ENCODE peak calls at places on chromosome 6, in nine cellular contexts. One of them, this sample, is unnamed.

GRCh38 chr6:30915591-30915946 is 1.5 kb downstream of the VARS2 start:
- DNase-seq in psoas muscle: no peak
- DNase-seq in mammary epithelial cell: peak; percentile 49
- DNase-seq in ovary: peak; percentile 39
- DNase-seq in adrenal gland: peak; percentile 23
- DNase-seq in suprapubic skin: no peak
- DNase-seq in A549: peak; percentile 79
- DNase-seq in left ventricle myocardium inferior: no peak
- DNase-seq in HCT116: peak; percentile 55
- DNase-seq in this sample: no peak

GRCh38 chr6:34179106-34179720 is 33.3 kb upstream of the GRM4 start:
- DNase-seq in ovary: no peak
- DNase-seq in mammary epithelial cell: no peak
- DNase-seq in suprapubic skin: peak; percentile 33
- DNase-seq in left ventricle myocardium inferior: no peak
- DNase-seq in psoas muscle: no peak
- DNase-seq in A549: no peak
- DNase-seq in HCT116: no peak
- DNase-seq in adrenal gland: no peak
- DNase-seq in this sample: no peak

GRCh38 chr6:167290786-167291622 is at the start of gene UNC93A:
- DNase-seq in suprapubic skin: no peak
- DNase-seq in ovary: no peak
- DNase-seq in adrenal gland: no peak
- DNase-seq in HCT116: no peak
- DNase-seq in left ventricle myocardium inferior: no peak
- DNase-seq in psoas muscle: no peak
- DNase-seq in A549: no peak
- DNase-seq in mammary epithelial cell: no peak
- DNase-seq in this sample: no peak

GRCh38 chr6:100504786-100505737 is 40.3 kb upstream of the SIM1 start:
- DNase-seq in left ventricle myocardium inferior: no peak
- DNase-seq in psoas muscle: no peak
- DNase-seq in adrenal gland: no peak
- DNase-seq in mammary epithelial cell: peak; percentile 64
- DNase-seq in HCT116: peak; percentile 31
- DNase-seq in ovary: no peak
- DNase-seq in A549: no peak
- DNase-seq in suprapubic skin: no peak
- DNase-seq in this sample: peak; percentile 45

GRCh38 chr6:21595951-21596378 is 2.4 kb downstream of the SOX4 start:
- DNase-seq in suprapubic skin: no peak
- DNase-seq in left ventricle myocardium inferior: no peak
- DNase-seq in adrenal gland: no peak
- DNase-seq in ovary: peak; percentile 42
- DNase-seq in HCT116: no peak
- DNase-seq in A549: no peak
- DNase-seq in psoas muscle: no peak
- DNase-seq in mammary epithelial cell: no peak
- DNase-seq in this sample: no peak

GRCh38 chr6:125868996-125869395 is 78.2 kb downstream of the NCOA7 start:
- DNase-seq in HCT116: no peak
- DNase-seq in left ventricle myocardium inferior: peak; percentile 78
- DNase-seq in ovary: no peak
- DNase-seq in A549: no peak
- DNase-seq in suprapubic skin: no peak
- DNase-seq in psoas muscle: peak; percentile 61
- DNase-seq in mammary epithelial cell: no peak
- DNase-seq in adrenal gland: peak; percentile 50
- DNase-seq in this sample: no peak

GRCh38 chr6:95325858-95326257 is 251.5 kb upstream of the MANEA start:
- DNase-seq in adrenal gland: no peak
- DNase-seq in suprapubic skin: no peak
- DNase-seq in mammary epithelial cell: peak; percentile 36
- DNase-seq in left ventricle myocardium inferior: no peak
- DNase-seq in ovary: no peak
- DNase-seq in HCT116: no peak
- DNase-seq in A549: no peak
- DNase-seq in psoas muscle: no peak
- DNase-seq in this sample: peak; percentile 60

GRCh38 chr6:32148722-32149576 is 2.8 kb downstream of the PRRT1 start:
- DNase-seq in suprapubic skin: peak; percentile 86
- DNase-seq in psoas muscle: peak; percentile 79
- DNase-seq in left ventricle myocardium inferior: no peak
- DNase-seq in A549: no peak
- DNase-seq in HCT116: no peak
- DNase-seq in adrenal gland: peak; percentile 57
- DNase-seq in ovary: peak; percentile 61
- DNase-seq in mammary epithelial cell: no peak
- DNase-seq in this sample: peak; percentile 77

GRCh38 chr6:150788135-150788534 is 77.4 kb upstream of the MTHFD1L start:
- DNase-seq in psoas muscle: no peak
- DNase-seq in mammary epithelial cell: no peak
- DNase-seq in adrenal gland: no peak
- DNase-seq in HCT116: no peak
- DNase-seq in A549: no peak
- DNase-seq in suprapubic skin: no peak
- DNase-seq in ovary: no peak
- DNase-seq in left ventricle myocardium inferior: no peak
- DNase-seq in this sample: no peak

GRCh38 chr6:43052842-43053544 is 658 bp downstream of the CUL7 start:
- DNase-seq in suprapubic skin: no peak
- DNase-seq in left ventricle myocardium inferior: no peak
- DNase-seq in ovary: peak; percentile 41
- DNase-seq in mammary epithelial cell: peak; percentile 15
- DNase-seq in HCT116: no peak
- DNase-seq in A549: no peak
- DNase-seq in adrenal gland: no peak
- DNase-seq in psoas muscle: peak; percentile 63
- DNase-seq in this sample: no peak

GRCh38 chr6:166512567-166512966 is 73.9 kb downstream of the RAMACL start:
- DNase-seq in mammary epithelial cell: no peak
- DNase-seq in suprapubic skin: no peak
- DNase-seq in left ventricle myocardium inferior: no peak
- DNase-seq in HCT116: peak; percentile 27
- DNase-seq in psoas muscle: no peak
- DNase-seq in A549: no peak
- DNase-seq in adrenal gland: no peak
- DNase-seq in ovary: no peak
- DNase-seq in this sample: no peak

DNA sequence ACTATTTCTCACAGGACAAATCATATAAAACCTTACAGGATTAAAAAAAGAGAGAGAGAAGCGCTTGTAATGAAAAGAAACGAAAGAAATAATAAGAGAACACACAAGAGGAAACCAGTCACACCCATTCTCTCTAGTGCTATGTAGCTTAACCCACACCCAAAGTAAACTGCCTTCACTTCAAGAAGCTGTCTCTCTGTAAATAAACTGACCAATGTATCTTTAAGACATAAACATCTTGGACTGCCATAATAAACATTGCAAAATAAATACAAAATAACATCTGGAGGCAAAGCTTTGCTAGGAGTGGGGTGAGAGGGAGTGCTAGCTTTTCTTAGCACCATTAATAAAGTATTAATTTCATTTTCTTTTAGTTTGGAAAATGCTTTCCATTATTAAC is 61.6 kb upstream of the RNF146 start:
- DNase-seq in adrenal gland: no peak
- DNase-seq in suprapubic skin: no peak
- DNase-seq in HCT116: no peak
- DNase-seq in ovary: no peak
- DNase-seq in A549: no peak
- DNase-seq in left ventricle myocardium inferior: no peak
- DNase-seq in mammary epithelial cell: no peak
- DNase-seq in psoas muscle: no peak
- DNase-seq in this sample: no peak
- TF ChIP-seq CTCF in adrenal gland: no peak
- TF ChIP-seq CTCF in suprapubic skin: no peak
- TF ChIP-seq CTCF in HCT116: no peak
- TF ChIP-seq CTCF in ovary: no peak
- TF ChIP-seq CTCF in A549: no peak
- TF ChIP-seq CTCF in left ventricle myocardium inferior: no peak
- TF ChIP-seq CTCF in mammary epithelial cell: no peak
- TF ChIP-seq CTCF in psoas muscle: no peak
- TF ChIP-seq CTCF in this sample: no peak

GRCh38 chr6:135073757-135074393 is 19.3 kb upstream of the HBS1L start:
- DNase-seq in A549: no peak
- DNase-seq in HCT116: no peak
- DNase-seq in ovary: no peak
- DNase-seq in left ventricle myocardium inferior: no peak
- DNase-seq in suprapubic skin: no peak
- DNase-seq in mammary epithelial cell: no peak
- DNase-seq in psoas muscle: no peak
- DNase-seq in adrenal gland: no peak
- DNase-seq in this sample: peak; percentile 9
- H3K4me1 ChIP-seq in A549: no peaks in the 10 kb centered on the region
- H3K4me1 ChIP-seq in HCT116: no peaks in the 10 kb centered on the region
- H3K4me1 ChIP-seq in ovary: no peaks in the 10 kb centered on the region
- H3K4me1 ChIP-seq in left ventricle myocardium inferior: no peaks in the 10 kb centered on the region
- H3K4me1 ChIP-seq in suprapubic skin: no peaks in the 10 kb centered on the region
- H3K4me1 ChIP-seq in mammary epithelial cell: no peaks in the 10 kb centered on the region
- H3K4me1 ChIP-seq in psoas muscle: no peaks in the 10 kb centered on the region
- H3K4me1 ChIP-seq in adrenal gland: no peaks in the 10 kb centered on the region
- H3K4me1 ChIP-seq in this sample: peaks cover 14% of the 10 kb centered on the region

GRCh38 chr6:132404736-132405135 is 3.5 kb upstream of the MOXD1 start:
- DNase-seq in left ventricle myocardium inferior: no peak
- DNase-seq in mammary epithelial cell: no peak
- DNase-seq in adrenal gland: no peak
- DNase-seq in psoas muscle: no peak
- DNase-seq in ovary: no peak
- DNase-seq in A549: no peak
- DNase-seq in HCT116: no peak
- DNase-seq in suprapubic skin: no peak
- DNase-seq in this sample: no peak
- H3K27ac ChIP-seq in left ventricle myocardium inferior: no peak overlapping the region
- H3K27ac ChIP-seq in mammary epithelial cell: no peak overlapping the region
- H3K27ac ChIP-seq in adrenal gland: no peak overlapping the region
- H3K27ac ChIP-seq in psoas muscle: no peak overlapping the region
- H3K27ac ChIP-seq in ovary: no peak overlapping the region
- H3K27ac ChIP-seq in A549: no peak overlapping the region
- H3K27ac ChIP-seq in HCT116: no peak overlapping the region
- H3K27ac ChIP-seq in suprapubic skin: no peak overlapping the region
- H3K27ac ChIP-seq in this sample: no peak overlapping the region

GRCh38 chr6:139996253-139996834 is 621.9 kb upstream of the CITED2 start:
- DNase-seq in adrenal gland: no peak
- DNase-seq in HCT116: no peak
- DNase-seq in suprapubic skin: no peak
- DNase-seq in ovary: no peak
- DNase-seq in left ventricle myocardium inferior: no peak
- DNase-seq in mammary epithelial cell: peak; percentile 11
- DNase-seq in A549: no peak
- DNase-seq in psoas muscle: no peak
- DNase-seq in this sample: no peak
- TF ChIP-seq CTCF in adrenal gland: no peak
- TF ChIP-seq CTCF in HCT116: no peak
- TF ChIP-seq CTCF in suprapubic skin: no peak
- TF ChIP-seq CTCF in ovary: no peak
- TF ChIP-seq CTCF in left ventricle myocardium inferior: peak; percentile 12
- TF ChIP-seq CTCF in mammary epithelial cell: peak; percentile 39
- TF ChIP-seq CTCF in A549: no peak
- TF ChIP-seq CTCF in psoas muscle: peak; percentile 21
- TF ChIP-seq CTCF in this sample: peak; percentile 35

GRCh38 chr6:6612308-6612707 is 23.8 kb downstream of the LY86 start:
- DNase-seq in HCT116: no peak
- DNase-seq in mammary epithelial cell: no peak
- DNase-seq in suprapubic skin: no peak
- DNase-seq in adrenal gland: no peak
- DNase-seq in left ventricle myocardium inferior: no peak
- DNase-seq in psoas muscle: no peak
- DNase-seq in A549: no peak
- DNase-seq in ovary: no peak
- DNase-seq in this sample: no peak
- H3K4me1 ChIP-seq in HCT116: no peaks in the 10 kb centered on the region
- H3K4me1 ChIP-seq in mammary epithelial cell: peaks cover 7% of the 10 kb centered on the region
- H3K4me1 ChIP-seq in suprapubic skin: peaks cover 4% of the 10 kb centered on the region
- H3K4me1 ChIP-seq in adrenal gland: no peaks in the 10 kb centered on the region
- H3K4me1 ChIP-seq in left ventricle myocardium inferior: no peaks in the 10 kb centered on the region
- H3K4me1 ChIP-seq in psoas muscle: no peaks in the 10 kb centered on the region
- H3K4me1 ChIP-seq in A549: no peaks in the 10 kb centered on the region
- H3K4me1 ChIP-seq in ovary: no peaks in the 10 kb centered on the region
- H3K4me1 ChIP-seq in this sample: no peaks in the 10 kb centered on the region

GRCh38 chr6:73632346-73632745 is 21.4 kb downstream of the SLC17A5 start:
- DNase-seq in adrenal gland: no peak
- DNase-seq in left ventricle myocardium inferior: no peak
- DNase-seq in mammary epithelial cell: no peak
- DNase-seq in HCT116: no peak
- DNase-seq in ovary: no peak
- DNase-seq in suprapubic skin: no peak
- DNase-seq in psoas muscle: no peak
- DNase-seq in A549: no peak
- DNase-seq in this sample: no peak

GRCh38 chr6:73631849-73632248 is 21.9 kb downstream of the SLC17A5 start:
- DNase-seq in left ventricle myocardium inferior: no peak
- DNase-seq in mammary epithelial cell: no peak
- DNase-seq in A549: no peak
- DNase-seq in ovary: no peak
- DNase-seq in HCT116: no peak
- DNase-seq in adrenal gland: no peak
- DNase-seq in suprapubic skin: no peak
- DNase-seq in psoas muscle: no peak
- DNase-seq in this sample: no peak

GRCh38 chr6:73639015-73639414 is 14.8 kb downstream of the SLC17A5 start:
- DNase-seq in ovary: no peak
- DNase-seq in A549: no peak
- DNase-seq in suprapubic skin: no peak
- DNase-seq in HCT116: no peak
- DNase-seq in mammary epithelial cell: peak; percentile 21
- DNase-seq in adrenal gland: no peak
- DNase-seq in left ventricle myocardium inferior: no peak
- DNase-seq in psoas muscle: no peak
- DNase-seq in this sample: no peak

GRCh38 chr6:73637404-73637803 is 16.4 kb downstream of the SLC17A5 start:
- DNase-seq in mammary epithelial cell: no peak
- DNase-seq in suprapubic skin: no peak
- DNase-seq in psoas muscle: no peak
- DNase-seq in A549: no peak
- DNase-seq in HCT116: no peak
- DNase-seq in ovary: no peak
- DNase-seq in left ventricle myocardium inferior: no peak
- DNase-seq in adrenal gland: no peak
- DNase-seq in this sample: no peak

DNA sequence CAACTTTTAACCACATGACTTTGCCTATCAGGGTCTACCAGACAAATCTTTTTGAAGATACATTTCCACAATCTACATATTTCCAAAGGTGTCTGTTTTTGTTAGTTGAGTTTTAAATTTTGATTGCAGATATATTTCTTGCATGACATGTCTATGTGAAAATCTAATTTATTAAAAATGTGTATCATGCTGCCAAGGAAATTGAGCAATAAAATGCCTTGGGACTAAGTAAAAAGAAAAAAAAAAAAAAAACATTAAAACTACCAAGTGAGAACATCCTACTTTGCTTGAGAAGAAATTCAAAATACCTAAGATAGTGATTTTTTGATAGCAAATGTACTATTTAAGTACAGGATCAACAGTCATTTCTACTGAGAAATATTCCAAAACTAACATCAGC is 17.7 kb downstream of the SLC17A5 start:
- DNase-seq in ovary: no peak
- DNase-seq in adrenal gland: no peak
- DNase-seq in left ventricle myocardium inferior: no peak
- DNase-seq in A549: no peak
- DNase-seq in psoas muscle: no peak
- DNase-seq in suprapubic skin: no peak
- DNase-seq in HCT116: no peak
- DNase-seq in mammary epithelial cell: no peak
- DNase-seq in this sample: no peak
- H3K27ac ChIP-seq in ovary: no peak overlapping the region
- H3K27ac ChIP-seq in adrenal gland: no peak overlapping the region
- H3K27ac ChIP-seq in left ventricle myocardium inferior: no peak overlapping the region
- H3K27ac ChIP-seq in A549: no peak overlapping the region
- H3K27ac ChIP-seq in psoas muscle: no peak overlapping the region
- H3K27ac ChIP-seq in suprapubic skin: peak overlapping the region; percentile 44
- H3K27ac ChIP-seq in HCT116: no peak overlapping the region
- H3K27ac ChIP-seq in mammary epithelial cell: no peak overlapping the region
- H3K27ac ChIP-seq in this sample: no peak overlapping the region